ENCODE peak calls at places on chromosomes 4 and X, in four cellular contexts. I, A, Y and M are unnamed samples.
A peak's percentile ranks its signal among the peaks of the same experiment; 100 is the strongest.

GRCh38 chr4:86594559-86595425 is 677 bp downstream of the PTPN13 start:
- DNase-seq in I (peak; percentile 49), A (peak; percentile 61), Y (peak; percentile 72), M (no peak)

GRCh38 chr4:98232202-98232601 is 29.0 kb upstream of the RAP1GDS1 start:
- DNase-seq in I (no peak), A (no peak), Y (no peak), M (no peak)

GRCh38 chrX:154719132-154719675 is 31.7 kb downstream of the GAB3 start:
- DNase-seq in I (no peak), A (no peak), Y (no peak), M (peak; percentile 38)

GRCh38 chr4:11281720-11282119 is 147.0 kb downstream of the HS3ST1 start:
- DNase-seq in I (no peak), A (no peak), Y (no peak), M (no peak)

GRCh38 chr4:67680568-67681222 is 20.3 kb downstream of the UBA6 start:
- DNase-seq in I (no peak), A (no peak), Y (no peak), M (no peak)

GRCh38 chr4:57098945-57099344 is 11.2 kb downstream of the IGFBP7 start:
- DNase-seq in I (no peak), A (no peak), Y (no peak), M (no peak)

GRCh38 chr4:65416875-65417274 is 253.4 kb downstream of the EPHA5 start:
- DNase-seq in I (peak; percentile 35), A (no peak), Y (no peak), M (no peak)

GRCh38 chrX:24282381-24283121 is 31.3 kb downstream of the SUPT20HL2 start:
- DNase-seq in I (peak; percentile 11), A (no peak), Y (peak; percentile 69), M (no peak)

GRCh38 chrX:69173906-69174305 is 8.7 kb upstream of the PJA1 start:
- DNase-seq in I (peak; percentile 24), A (peak; percentile 34), Y (no peak), M (no peak)